ENCODE peak calls at places on chromosome 3, in six cellular contexts. One of them, this sample, is unnamed.

GRCh38 chr3:186097663-186098451 is 11.0 kb downstream of the ETV5 start:
- DNase-seq in Calu3: peak; percentile 96
- DNase-seq in cardiac fibroblast: peak; percentile 92
- DNase-seq in left ventricle myocardium inferior: peak; percentile 54
- DNase-seq in activated CD4-positive, alpha-beta T cell treated with anti-CD3 and anti-CD28 coated beads for 1 hour: no peak
- DNase-seq in body of pancreas: peak; percentile 86
- DNase-seq in this sample: no peak

GRCh38 chr3:50324351-50325144 is 2.0 kb upstream of the HYAL2 start:
- DNase-seq in activated CD4-positive, alpha-beta T cell treated with anti-CD3 and anti-CD28 coated beads for 1 hour: peak; percentile 39
- DNase-seq in left ventricle myocardium inferior: peak; percentile 74
- DNase-seq in cardiac fibroblast: peak; percentile 72
- DNase-seq in Calu3: peak; percentile 79
- DNase-seq in body of pancreas: peak; percentile 65
- DNase-seq in this sample: no peak

GRCh38 chr3:127673191-127674098 is 693 bp downstream of the ABTB1 start:
- DNase-seq in left ventricle myocardium inferior: peak; percentile 66
- DNase-seq in Calu3: peak; percentile 71
- DNase-seq in cardiac fibroblast: peak; percentile 75
- DNase-seq in activated CD4-positive, alpha-beta T cell treated with anti-CD3 and anti-CD28 coated beads for 1 hour: peak; percentile 29
- DNase-seq in body of pancreas: peak; percentile 53
- DNase-seq in this sample: no peak

GRCh38 chr3:176208915-176209314 is 988.4 kb downstream of the TBL1XR1 start:
- DNase-seq in left ventricle myocardium inferior: no peak
- DNase-seq in activated CD4-positive, alpha-beta T cell treated with anti-CD3 and anti-CD28 coated beads for 1 hour: no peak
- DNase-seq in Calu3: no peak
- DNase-seq in body of pancreas: no peak
- DNase-seq in cardiac fibroblast: no peak
- DNase-seq in this sample: no peak

GRCh38 chr3:52280046-52280445 is 1.6 kb upstream of the WDR82 start:
- DNase-seq in body of pancreas: no peak
- DNase-seq in left ventricle myocardium inferior: no peak
- DNase-seq in activated CD4-positive, alpha-beta T cell treated with anti-CD3 and anti-CD28 coated beads for 1 hour: no peak
- DNase-seq in cardiac fibroblast: peak; percentile 68
- DNase-seq in Calu3: no peak
- DNase-seq in this sample: no peak

GRCh38 chr3:134328147-134328591 is 46.1 kb downstream of the AMOTL2 start:
- DNase-seq in body of pancreas: no peak
- DNase-seq in Calu3: no peak
- DNase-seq in activated CD4-positive, alpha-beta T cell treated with anti-CD3 and anti-CD28 coated beads for 1 hour: no peak
- DNase-seq in cardiac fibroblast: peak; percentile 86
- DNase-seq in left ventricle myocardium inferior: no peak
- DNase-seq in this sample: peak; percentile 22

GRCh38 chr3:134713673-134714072 is 62.9 kb upstream of the KY start:
- DNase-seq in activated CD4-positive, alpha-beta T cell treated with anti-CD3 and anti-CD28 coated beads for 1 hour: no peak
- DNase-seq in left ventricle myocardium inferior: no peak
- DNase-seq in cardiac fibroblast: no peak
- DNase-seq in body of pancreas: no peak
- DNase-seq in Calu3: no peak
- DNase-seq in this sample: no peak

GRCh38 chr3:12579919-12580318 is 23.0 kb downstream of the MKRN2 start:
- DNase-seq in left ventricle myocardium inferior: no peak
- DNase-seq in cardiac fibroblast: peak; percentile 35
- DNase-seq in Calu3: no peak
- DNase-seq in activated CD4-positive, alpha-beta T cell treated with anti-CD3 and anti-CD28 coated beads for 1 hour: no peak
- DNase-seq in body of pancreas: no peak
- DNase-seq in this sample: no peak

GRCh38 chr3:194577985-194578905 is 55.0 kb downstream of the TMEM44 start:
- DNase-seq in body of pancreas: no peak
- DNase-seq in left ventricle myocardium inferior: no peak
- DNase-seq in cardiac fibroblast: peak; percentile 91
- DNase-seq in Calu3: peak; percentile 88
- DNase-seq in activated CD4-positive, alpha-beta T cell treated with anti-CD3 and anti-CD28 coated beads for 1 hour: no peak
- DNase-seq in this sample: peak; percentile 41

GRCh38 chr3:194269610-194270145 is 81.5 kb downstream of the CPN2 start:
- DNase-seq in Calu3: peak; percentile 83
- DNase-seq in activated CD4-positive, alpha-beta T cell treated with anti-CD3 and anti-CD28 coated beads for 1 hour: no peak
- DNase-seq in body of pancreas: peak; percentile 58
- DNase-seq in cardiac fibroblast: peak; percentile 98
- DNase-seq in left ventricle myocardium inferior: peak; percentile 91
- DNase-seq in this sample: no peak

GRCh38 chr3:17387108-17387507 is 355.3 kb downstream of the TBC1D5 start:
- DNase-seq in Calu3: no peak
- DNase-seq in activated CD4-positive, alpha-beta T cell treated with anti-CD3 and anti-CD28 coated beads for 1 hour: no peak
- DNase-seq in body of pancreas: no peak
- DNase-seq in left ventricle myocardium inferior: no peak
- DNase-seq in cardiac fibroblast: no peak
- DNase-seq in this sample: no peak

GRCh38 chr3:188747487-188747886 is 424.3 kb upstream of the TPRG1 start:
- DNase-seq in cardiac fibroblast: no peak
- DNase-seq in activated CD4-positive, alpha-beta T cell treated with anti-CD3 and anti-CD28 coated beads for 1 hour: no peak
- DNase-seq in body of pancreas: no peak
- DNase-seq in left ventricle myocardium inferior: no peak
- DNase-seq in Calu3: no peak
- DNase-seq in this sample: no peak